ENCODE peak calls at places on chromosomes 11 and 22, in four cellular contexts. O is right lobe of liver, R is brain microvascular endothelial cell, T is thoracic aorta. L is an unnamed sample.

GRCh38 chr11:82523141-82523540 is 210.5 kb downstream of the FAM181B start:
- DNase-seq in O (no peak), R (no peak), T (no peak), L (no peak)

GRCh38 chr11:8501838-8502237 is 92.2 kb downstream of the STK33 start:
- DNase-seq in O (no peak), R (peak; percentile 5), T (no peak), L (no peak)

GRCh38 chr11:83945953-83946352 is 659.8 kb upstream of the CCDC90B start:
- DNase-seq in O (no peak), R (no peak), T (no peak), L (no peak)

GRCh38 chr11:297666-298405 is 1.5 kb downstream of the IFITM5 start:
- DNase-seq in O (peak; percentile 50), R (no peak), T (no peak), L (no peak)

GRCh38 chr11:65651589-65652510 is 10.9 kb downstream of the RELA start:
- DNase-seq in O (peak; percentile 72), R (no peak), T (no peak), L (no peak)

GRCh38 chr11:69083531-69084247 is 35.0 kb downstream of the TPCN2 start:
- DNase-seq in O (no peak), R (no peak), T (no peak), L (no peak)

GRCh38 chr22:29765905-29766631 is 739 bp downstream of the ZMAT5 start:
- DNase-seq in O (no peak), R (no peak), T (no peak), L (no peak)

GRCh38 chr11:127027000-127027399 is 26.4 kb upstream of the KIRREL3 start:
- DNase-seq in O (no peak), R (no peak), T (no peak), L (no peak)

GRCh38 chr11:62108017-62108750 is 15.6 kb upstream of the INCENP start:
- DNase-seq in O (no peak), R (peak; percentile 24), T (no peak), L (no peak)

GRCh38 chr11:69293819-69294505 is at the start of gene MYEOV:
- DNase-seq in O (peak; percentile 72), R (no peak), T (no peak), L (no peak)

GRCh38 chr11:13073119-13073981 is 64.2 kb downstream of the RASSF10 start:
- DNase-seq in O (no peak), R (peak; percentile 73), T (no peak), L (no peak)

GRCh38 chr22:47194476-47195155 is 432.2 kb downstream of the TBC1D22A start:
- DNase-seq in O (no peak), R (no peak), T (no peak), L (no peak)

GRCh38 chr11:36012410-36012809 is 68.5 kb downstream of the LDLRAD3 start:
- DNase-seq in O (no peak), R (peak; percentile 61), T (no peak), L (no peak)

GRCh38 chr11:96303067-96303466 is 39.9 kb downstream of the MAML2 start:
- DNase-seq in O (no peak), R (peak; percentile 71), T (no peak), L (no peak)

GRCh38 chr11:108592591-108593213 is 866 bp downstream of the EXPH5 start:
- DNase-seq in O (peak; percentile 52), R (no peak), T (peak; percentile 18), L (no peak)

GRCh38 chr11:69962152-69962551 is 116.0 kb upstream of the ANO1 start:
- DNase-seq in O (no peak), R (peak; percentile 64), T (no peak), L (no peak)

GRCh38 chr22:26364066-26365015 is 64.7 kb upstream of the ASPHD2 start:
- DNase-seq in O (peak; percentile 61), R (peak; percentile 89), T (no peak), L (peak; percentile 46)

GRCh38 chr22:38802671-38803121 is 8.8 kb upstream of the DNAL4 start:
- DNase-seq in O (no peak), R (peak; percentile 72), T (peak; percentile 25), L (peak; percentile 84)

GRCh38 chr11:114257621-114258558 is 38.3 kb upstream of the NNMT start:
- DNase-seq in O (peak; percentile 79), R (no peak), T (no peak), L (no peak)

GRCh38 chr11:8831861-8832260 is 79.1 kb upstream of the AKIP1 start:
- DNase-seq in O (peak; percentile 15), R (no peak), T (no peak), L (no peak)

GRCh38 chr22:37520754-37521153 is 1.5 kb upstream of the CARD10 start:
- DNase-seq in O (no peak), R (no peak), T (no peak), L (no peak)

GRCh38 chr11:37450613-37451012 is 852.6 kb upstream of the RAG2 start:
- DNase-seq in O (no peak), R (no peak), T (no peak), L (no peak)

GRCh38 chr11:115272925-115273324 is 231.3 kb downstream of the CADM1 start:
- DNase-seq in O (no peak), R (no peak), T (no peak), L (no peak)

GRCh38 chr22:31148953-31149627 is 8.8 kb upstream of the PLA2G3 start:
- DNase-seq in O (no peak), R (peak; percentile 79), T (no peak), L (peak; percentile 39)

GRCh38 chr11:64878223-64878493 is 263 bp downstream of the EHD1 start:
- DNase-seq in O (no peak), R (peak; percentile 29), T (no peak), L (no peak)

GRCh38 chr22:39967996-39968968 is 8.1 kb downstream of the TMA7B start:
- DNase-seq in O (peak; percentile 67), R (no peak), T (no peak), L (no peak)

GRCh38 chr22:26054846-26055245 is 114.4 kb upstream of the SEZ6L start:
- DNase-seq in O (no peak), R (no peak), T (no peak), L (no peak)

GRCh38 chr11:123628936-123629683 is 25.3 kb downstream of the SCN3B start:
- DNase-seq in O (no peak), R (peak; percentile 22), T (no peak), L (no peak)

GRCh38 chr11:27723685-27724084 is 23.4 kb upstream of the BDNF start:
- DNase-seq in O (no peak), R (no peak), T (no peak), L (no peak)

GRCh38 chr11:12800032-12800671 is 125.9 kb downstream of the TEAD1 start:
- DNase-seq in O (no peak), R (peak; percentile 85), T (no peak), L (peak; percentile 84)

GRCh38 chr22:45903355-45904149 is 73.4 kb downstream of the WNT7B start:
- DNase-seq in O (no peak), R (peak; percentile 69), T (peak; percentile 28), L (no peak)
- H3K4me3 ChIP-seq in O (no peak overlapping the region), R (no peak overlapping the region), T (peak overlapping the region; percentile 64), L (no peak overlapping the region)

GRCh38 chr11:78588517-78588916 is 13.9 kb upstream of the NARS2 start:
- DNase-seq in O (no peak), R (no peak), T (no peak), L (no peak)

GRCh38 chr11:78583889-78584288 is 9.2 kb upstream of the NARS2 start:
- DNase-seq in O (no peak), R (no peak), T (no peak), L (no peak)

GRCh38 chr11:78587446-78587845 is 12.8 kb upstream of the NARS2 start:
- DNase-seq in O (no peak), R (no peak), T (no peak), L (no peak)

DNA sequence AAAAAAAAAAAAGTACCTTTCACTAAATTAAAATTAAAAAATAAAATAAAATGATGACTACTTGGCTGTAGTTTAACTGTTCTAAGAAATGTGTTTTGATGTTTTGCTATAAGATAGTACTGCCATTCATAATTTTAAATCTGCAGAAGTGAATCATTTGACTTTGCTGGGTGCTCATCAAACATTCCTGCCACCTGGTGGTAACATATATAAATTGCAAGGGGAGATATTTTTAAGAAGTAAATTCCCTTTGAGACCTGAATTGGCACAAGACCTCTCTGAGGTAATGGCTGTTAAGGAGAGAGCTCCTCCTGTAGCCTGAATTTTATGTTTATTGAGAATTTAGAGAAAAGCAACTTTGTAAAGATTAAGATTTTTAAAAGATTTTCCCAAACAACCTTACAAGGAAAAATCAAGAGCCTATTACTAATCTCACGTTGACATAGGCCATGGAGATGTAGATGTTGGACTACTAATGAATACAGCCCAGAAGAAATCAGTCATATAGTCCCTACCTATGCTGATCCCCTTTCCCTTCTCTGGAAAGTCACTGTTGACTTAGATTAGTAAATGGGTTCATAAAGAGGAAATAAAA is 11.9 kb upstream of the NARS2 start:
- DNase-seq in O (no peak), R (no peak), T (no peak), L (no peak)
- TF ChIP-seq CTCF in O (peak; percentile 44), R (peak; percentile 49), T (no peak), L (peak; percentile 55)

GRCh38 chr11:86591631-86592030 is 80.8 kb downstream of the ME3 start:
- DNase-seq in O (no peak), R (peak; percentile 66), T (no peak), L (no peak)

GRCh38 chr11:86589204-86589603 is 83.2 kb downstream of the ME3 start:
- DNase-seq in O (no peak), R (no peak), T (no peak), L (no peak)

GRCh38 chr11:86588566-86589090 is 83.8 kb downstream of the ME3 start:
- DNase-seq in O (no peak), R (no peak), T (no peak), L (no peak)

GRCh38 chr11:86592047-86592564 is 80.3 kb downstream of the ME3 start:
- DNase-seq in O (no peak), R (peak; percentile 32), T (no peak), L (no peak)

DNA sequence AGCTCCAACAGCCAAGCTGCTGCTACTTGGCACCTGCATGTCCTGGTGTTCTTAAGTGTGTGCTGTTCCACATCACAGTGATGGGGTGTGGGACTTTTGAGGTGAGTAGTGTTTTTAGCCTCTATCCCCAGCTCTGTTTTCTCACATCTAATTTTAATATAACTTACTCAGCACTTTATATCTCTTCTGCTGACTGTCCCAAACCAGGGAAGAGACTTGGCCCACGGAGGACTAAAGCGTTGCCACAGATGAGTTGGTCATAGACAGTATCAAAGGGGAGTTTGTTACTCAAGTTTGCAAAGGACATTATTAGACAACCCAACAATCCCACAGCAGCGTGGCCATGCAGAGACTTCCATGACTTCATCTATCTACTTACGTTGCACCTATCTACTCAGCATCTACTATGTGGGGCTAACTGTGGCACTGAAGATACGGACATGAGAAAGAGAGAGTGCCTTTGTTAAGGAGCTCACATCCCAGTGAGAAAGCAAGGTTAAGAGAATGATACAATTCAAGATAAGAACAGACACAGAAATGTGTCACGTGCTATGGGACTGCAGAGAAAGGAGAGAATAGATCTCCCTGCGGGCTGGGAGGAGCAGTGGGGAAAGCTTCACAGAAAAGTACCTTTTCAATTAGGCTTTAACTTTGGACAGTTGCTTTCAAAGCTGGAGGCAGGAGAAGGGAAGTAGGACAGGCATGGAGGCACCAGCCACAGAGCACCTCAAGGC is 82.4 kb downstream of the ME3 start:
- DNase-seq in O (no peak), R (no peak), T (no peak), L (no peak)
- H3K4me3 ChIP-seq in O (no peak overlapping the region), R (no peak overlapping the region), T (no peak overlapping the region), L (no peak overlapping the region)

GRCh38 chr11:124875943-124876817 is 10.9 kb downstream of the ROBO3 start:
- DNase-seq in O (peak; percentile 82), R (peak; percentile 90), T (peak; percentile 59), L (peak; percentile 73)

GRCh38 chr11:124873980-124874379 is 8.7 kb downstream of the ROBO3 start:
- DNase-seq in O (no peak), R (no peak), T (no peak), L (no peak)

GRCh38 chr11:124872741-124873140 is 7.5 kb downstream of the ROBO3 start:
- DNase-seq in O (no peak), R (no peak), T (no peak), L (no peak)

GRCh38 chr11:124875401-124875800 is 10.2 kb downstream of the ROBO3 start:
- DNase-seq in O (no peak), R (no peak), T (no peak), L (no peak)

GRCh38 chr11:124874571-124875255 is 9.5 kb downstream of the ROBO3 start:
- DNase-seq in O (no peak), R (no peak), T (no peak), L (no peak)
- TF ChIP-seq CTCF in O (no peak), R (no peak), T (no peak), L (no peak)